ENCODE peak calls at places on chromosomes 11 and 22, in ten cellular contexts. T, A, L, K, S, J, D, G, U and Q are unnamed samples.

GRCh38 chr11:1219836-1220810 is 2.7 kb upstream of the MUC5B start:
- DNase-seq in T (peak; percentile 56), A (no peak), L (no peak), K (peak; percentile 41), S (no peak), J (peak; percentile 86), D (no peak), G (peak; percentile 27), U (peak; percentile 50), Q (no peak)

GRCh38 chr11:23897453-23898289 is 599.2 kb upstream of the LUZP2 start:
- DNase-seq in T (no peak), A (no peak), L (no peak), K (no peak), S (no peak), J (no peak), D (peak; percentile 94), G (no peak), U (no peak), Q (no peak)

GRCh38 chr11:120127236-120127635 is 10.7 kb downstream of the TRIM29 start:
- DNase-seq in T (no peak), A (no peak), L (no peak), K (no peak), S (no peak), J (no peak), D (no peak), G (no peak), U (no peak), Q (no peak)

GRCh38 chr11:25628030-25628429 is 703.9 kb upstream of the ANO3 start:
- DNase-seq in T (no peak), A (no peak), L (no peak), K (no peak), S (no peak), J (no peak), D (no peak), G (no peak), U (no peak), Q (no peak)

GRCh38 chr11:36447947-36448346 is 62.1 kb downstream of the TRAF6 start:
- DNase-seq in T (no peak), A (no peak), L (no peak), K (no peak), S (no peak), J (no peak), D (no peak), G (peak; percentile 31), U (no peak), Q (no peak)

GRCh38 chr11:43942651-43943356 is 367 bp downstream of the C11orf96 start:
- DNase-seq in T (peak; percentile 45), A (no peak), L (no peak), K (peak; percentile 71), S (peak; percentile 65), J (no peak), D (peak; percentile 33), G (no peak), U (no peak), Q (no peak)

GRCh38 chr22:27492566-27493201 is 308.9 kb downstream of the MN1 start:
- DNase-seq in T (no peak), A (no peak), L (no peak), K (no peak), S (no peak), J (no peak), D (no peak), G (no peak), U (no peak), Q (no peak)

GRCh38 chr11:95147364-95147905 is 57.8 kb downstream of the ENDOD1 start:
- DNase-seq in T (peak; percentile 67), A (peak; percentile 34), L (peak; percentile 71), K (no peak), S (peak; percentile 37), J (no peak), D (peak; percentile 93), G (no peak), U (no peak), Q (peak; percentile 53)

GRCh38 chr11:61851128-61851899 is 23.2 kb downstream of the FADS2 start:
- DNase-seq in T (no peak), A (no peak), L (peak; percentile 64), K (no peak), S (no peak), J (no peak), D (no peak), G (no peak), U (no peak), Q (no peak)

GRCh38 chr11:45156201-45156600 is 9.8 kb downstream of the PRDM11 start:
- DNase-seq in T (no peak), A (no peak), L (peak; percentile 11), K (no peak), S (no peak), J (no peak), D (no peak), G (no peak), U (no peak), Q (no peak)

GRCh38 chr22:46003271-46004091 is 26.5 kb upstream of the WNT7B start:
- DNase-seq in T (no peak), A (no peak), L (peak; percentile 70), K (no peak), S (no peak), J (no peak), D (no peak), G (no peak), U (no peak), Q (no peak)

GRCh38 chr22:46000081-46001027 is 23.4 kb upstream of the WNT7B start:
- DNase-seq in T (no peak), A (no peak), L (no peak), K (no peak), S (no peak), J (no peak), D (no peak), G (no peak), U (no peak), Q (no peak)

GRCh38 chr22:46001046-46001425 is 24.1 kb upstream of the WNT7B start:
- DNase-seq in T (no peak), A (no peak), L (no peak), K (no peak), S (no peak), J (no peak), D (no peak), G (no peak), U (no peak), Q (no peak)

GRCh38 chr22:46002757-46003270 is 25.9 kb upstream of the WNT7B start:
- DNase-seq in T (no peak), A (no peak), L (peak; percentile 88), K (no peak), S (no peak), J (no peak), D (peak; percentile 56), G (no peak), U (no peak), Q (peak; percentile 56)

DNA sequence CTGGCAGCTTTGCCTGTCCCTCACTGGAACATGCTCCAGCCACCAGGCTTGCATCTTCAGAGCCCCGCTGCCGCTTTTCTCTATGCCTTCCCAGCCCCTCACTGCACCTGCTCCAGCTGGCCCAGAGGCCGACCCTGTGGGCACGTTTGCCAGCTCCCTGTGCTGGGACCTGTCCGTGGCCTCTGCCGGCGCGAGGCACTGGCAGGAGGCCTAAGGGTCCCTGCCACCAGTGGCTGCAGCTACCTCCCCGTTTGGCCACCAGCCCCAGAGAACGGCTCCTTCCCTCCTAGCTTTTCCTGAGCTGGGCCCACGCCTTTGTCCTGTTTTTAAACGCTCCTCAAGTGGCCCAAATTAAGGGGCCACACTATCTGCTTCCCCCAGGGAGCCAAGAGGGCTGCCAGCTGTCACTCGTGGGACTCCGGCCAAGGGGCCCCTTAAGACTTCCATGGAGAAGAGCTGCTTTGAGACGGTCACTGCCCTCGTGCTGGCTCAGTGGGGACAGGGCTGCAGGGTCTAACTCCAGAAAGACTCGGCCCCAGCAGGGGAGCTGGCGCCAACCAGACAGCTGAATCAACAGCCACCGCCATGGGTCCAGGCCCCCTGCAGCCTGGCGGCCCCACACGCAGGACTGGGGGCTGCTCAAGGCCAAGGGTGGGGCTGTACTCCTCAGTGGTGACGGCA is 24.6 kb upstream of the WNT7B start:
- DNase-seq in T (no peak), A (no peak), L (no peak), K (no peak), S (no peak), J (no peak), D (no peak), G (peak; percentile 78), U (no peak), Q (no peak)
- H3K27ac ChIP-seq in T (peak overlapping the region; percentile 28), A (no peak overlapping the region), L (peak overlapping the region; percentile 78), K (no peak overlapping the region), S (no peak overlapping the region), J (no peak overlapping the region), D (no peak overlapping the region), G (peak overlapping the region; percentile 47), U (peak overlapping the region; percentile 20), Q (no peak overlapping the region)

GRCh38 chr11:72012897-72013721 is 14.4 kb downstream of the IL18BP start:
- DNase-seq in T (no peak), A (no peak), L (peak; percentile 80), K (no peak), S (peak; percentile 61), J (no peak), D (peak; percentile 17), G (no peak), U (peak; percentile 85), Q (peak; percentile 70)

GRCh38 chr11:72013765-72014711 is 15.3 kb downstream of the IL18BP start:
- DNase-seq in T (no peak), A (no peak), L (no peak), K (no peak), S (no peak), J (no peak), D (no peak), G (no peak), U (no peak), Q (peak; percentile 56)

GRCh38 chr11:72012091-72012630 is 13.5 kb downstream of the IL18BP start:
- DNase-seq in T (no peak), A (no peak), L (no peak), K (no peak), S (no peak), J (no peak), D (no peak), G (no peak), U (no peak), Q (no peak)

GRCh38 chr11:72014761-72015320 is 16.1 kb downstream of the IL18BP start:
- DNase-seq in T (no peak), A (no peak), L (no peak), K (no peak), S (no peak), J (no peak), D (no peak), G (no peak), U (no peak), Q (peak; percentile 44)

GRCh38 chr11:72015511-72016061 is 16.9 kb downstream of the IL18BP start:
- DNase-seq in T (no peak), A (no peak), L (no peak), K (no peak), S (no peak), J (no peak), D (peak; percentile 24), G (no peak), U (no peak), Q (no peak)
- TF ChIP-seq CTCF in T (peak; percentile 9), A (peak; percentile 33), L (no peak), K (peak; percentile 62), S (no peak), J (no peak), D (peak; percentile 32), G (no peak), U (peak; percentile 8), Q (no peak)

GRCh38 chr22:50326959-50327710 is at the start of gene DENND6B:
- DNase-seq in T (peak; percentile 91), A (no peak), L (peak; percentile 77), K (peak; percentile 86), S (peak; percentile 83), J (peak; percentile 83), D (peak; percentile 69), G (peak; percentile 81), U (peak; percentile 87), Q (peak; percentile 75)
- TF ChIP-seq POLR2A in T (peak; percentile 59), A (peak; percentile 77), L (peak; percentile 71), K (peak; percentile 54), S (peak; percentile 74), J (peak; percentile 67), D (peak; percentile 67), G (peak; percentile 56), U (no peak), Q (peak; percentile 63)

GRCh38 chr11:114135737-114136151 is 76.2 kb downstream of the ZBTB16 start:
- DNase-seq in T (peak; percentile 30), A (no peak), L (no peak), K (no peak), S (no peak), J (no peak), D (no peak), G (no peak), U (no peak), Q (no peak)
- H3K27ac ChIP-seq in T (peak overlapping the region; percentile 3), A (no peak overlapping the region), L (peak overlapping the region; percentile 80), K (no peak overlapping the region), S (no peak overlapping the region), J (peak overlapping the region; percentile 76), D (no peak overlapping the region), G (peak overlapping the region; percentile 78), U (peak overlapping the region; percentile 95), Q (peak overlapping the region; percentile 95)